ENCODE peak calls at places on chromosomes 7 and 10, in five cellular contexts. D, W, B, U and I are unnamed samples.

GRCh38 chr7:1702652-1703051 is 32.6 kb downstream of the ELFN1 start:
- DNase-seq in D (no peak), B (no peak), W (peak), U (no peak), I (no peak)

GRCh38 chr10:43648083-43648391 is 644 bp downstream of the ZNF32 start:
- DNase-seq in B (no peak), U (peak), W (no peak), D (no peak), I (no peak)

GRCh38 chr10:21687197-21687993 is 153.4 kb downstream of the MLLT10 start:
- DNase-seq in B (no peak), D (no peak), U (peak), W (no peak), I (no peak)

GRCh38 chr7:109354552-109354951 is 784.9 kb downstream of the DNAJB9 start:
- DNase-seq in D (no peak), B (no peak), U (no peak), W (no peak), I (no peak)

GRCh38 chr10:85918371-85918770 is 448.2 kb downstream of the GRID1 start:
- DNase-seq in W (no peak), B (no peak), U (no peak), D (no peak), I (no peak)

GRCh38 chr7:149458235-149458634 is 2.6 kb downstream of the ZNF777 start:
- DNase-seq in D (no peak), W (no peak), U (peak), B (no peak), I (no peak)

GRCh38 chr10:90461437-90462155 is 396.2 kb downstream of the HTR7 start:
- DNase-seq in B (no peak), D (no peak), W (no peak), U (no peak), I (no peak)

GRCh38 chr7:149071641-149072437 is 18.7 kb downstream of the ZNF786 start:
- DNase-seq in W (peak), U (peak), B (no peak), D (no peak), I (peak)

GRCh38 chr10:85593226-85593625 is 773.4 kb downstream of the GRID1 start:
- DNase-seq in D (no peak), B (no peak), U (no peak), W (no peak), I (no peak)

GRCh38 chr10:58791137-58791536 is 278.5 kb downstream of the BICC1 start:
- DNase-seq in B (no peak), U (no peak), W (no peak), D (no peak), I (no peak)

GRCh38 chr7:75979361-75980125 is 14.9 kb downstream of the TMEM120A start:
- DNase-seq in B (no peak), W (peak), D (no peak), U (no peak), I (no peak)

GRCh38 chr7:93011351-93012294 is 106.2 kb downstream of the SAMD9 start:
- DNase-seq in B (no peak), U (no peak), W (no peak), D (no peak), I (no peak)

GRCh38 chr10:52644678-52645434 is 127.7 kb downstream of the MBL2 start:
- DNase-seq in D (no peak), U (peak), B (peak), W (peak), I (peak)

GRCh38 chr7:151840088-151840910 is 36.6 kb downstream of the PRKAG2 start:
- DNase-seq in D (no peak), W (no peak), U (no peak), B (no peak), I (no peak)

GRCh38 chr10:43122096-43122495 is 16.1 kb upstream of the CSGALNACT2 start:
- DNase-seq in B (no peak), D (no peak), W (no peak), U (no peak), I (no peak)

GRCh38 chr10:44864637-44865288 is 46.4 kb upstream of the TMEM72 start:
- DNase-seq in U (peak), B (peak), D (peak), W (peak), I (peak)

GRCh38 chr7:139451638-139452037 is 31.8 kb downstream of the KLRG2 start:
- DNase-seq in U (peak), B (no peak), D (no peak), W (no peak), I (no peak)

GRCh38 chr7:1232103-1232466 is 587 bp upstream of the UNCX start:
- DNase-seq in B (no peak), W (no peak), U (no peak), D (no peak), I (no peak)

GRCh38 chr7:23014681-23015080 is 751 bp upstream of the HYCC1 start:
- DNase-seq in B (no peak), D (no peak), U (no peak), W (no peak), I (no peak)

GRCh38 chr7:6416516-6417145 is 31.1 kb downstream of the DAGLB start:
- DNase-seq in U (no peak), B (peak), W (peak), D (no peak), I (no peak)

GRCh38 chr10:120396228-120396627 is 60.8 kb upstream of the PLPP4 start:
- DNase-seq in U (no peak), W (no peak), D (no peak), B (no peak), I (no peak)

GRCh38 chr7:134630890-134631289 is 15.8 kb upstream of the BPGM start:
- DNase-seq in D (no peak), B (no peak), W (no peak), U (no peak), I (no peak)

GRCh38 chr7:157873664-157874063 is 536.9 kb downstream of the DNAJB6 start:
- DNase-seq in B (no peak), W (no peak), U (no peak), D (no peak), I (no peak)

GRCh38 chr7:28106316-28106957 is 74.2 kb downstream of the JAZF1 start:
- DNase-seq in D (no peak), B (no peak), U (no peak), W (no peak), I (no peak)

GRCh38 chr10:11625019-11625735 is 13.7 kb upstream of the USP6NL start:
- DNase-seq in W (no peak), D (peak), U (no peak), B (no peak), I (no peak)

DNA sequence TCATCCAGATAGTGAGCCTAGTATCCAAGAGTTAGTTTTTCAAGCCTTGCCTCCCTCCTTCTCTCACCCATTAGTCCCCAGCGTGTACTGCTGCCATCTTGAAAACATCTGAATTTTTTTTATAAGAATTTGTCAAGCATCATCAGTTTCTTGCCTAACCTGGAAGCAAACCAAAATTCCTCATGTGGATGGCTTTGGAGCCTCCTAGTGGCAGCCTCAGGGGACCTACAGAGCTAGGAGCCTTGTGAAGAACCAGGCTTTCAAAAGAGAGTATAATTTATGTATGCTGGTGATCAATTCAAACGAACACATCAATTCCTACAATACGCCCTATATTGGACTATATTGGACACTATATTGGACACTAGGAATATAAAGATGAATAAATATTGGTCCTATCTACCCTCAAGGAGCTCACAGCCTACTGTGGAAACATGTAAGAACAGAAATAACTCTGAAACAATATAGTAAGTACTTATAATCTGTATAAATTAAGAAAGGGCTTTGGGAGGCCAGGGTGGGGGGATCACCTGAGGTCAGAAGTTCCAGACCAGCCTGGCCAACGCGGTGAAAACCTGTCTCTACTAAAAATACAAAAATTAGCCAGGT is 63.4 kb downstream of the HPSE2 start:
- DNase-seq in D (no peak), U (peak), W (peak), B (peak), I (peak)
- TF ChIP-seq ZBTB33 in D (no peak), U (no peak), W (no peak), B (no peak), I (no peak)

GRCh38 chr7:51226042-51226755 is 90.4 kb downstream of the COBL start:
- DNase-seq in D (no peak), B (no peak), U (no peak), W (no peak), I (no peak)

GRCh38 chr7:51220226-51220625 is 96.4 kb downstream of the COBL start:
- DNase-seq in W (no peak), D (no peak), U (no peak), B (no peak), I (no peak)

GRCh38 chr7:51224811-51225581 is 91.6 kb downstream of the COBL start:
- DNase-seq in B (peak), W (no peak), D (no peak), U (peak), I (peak)

GRCh38 chr7:51222916-51223315 is 93.7 kb downstream of the COBL start:
- DNase-seq in D (no peak), W (no peak), U (no peak), B (no peak), I (no peak)

DNA sequence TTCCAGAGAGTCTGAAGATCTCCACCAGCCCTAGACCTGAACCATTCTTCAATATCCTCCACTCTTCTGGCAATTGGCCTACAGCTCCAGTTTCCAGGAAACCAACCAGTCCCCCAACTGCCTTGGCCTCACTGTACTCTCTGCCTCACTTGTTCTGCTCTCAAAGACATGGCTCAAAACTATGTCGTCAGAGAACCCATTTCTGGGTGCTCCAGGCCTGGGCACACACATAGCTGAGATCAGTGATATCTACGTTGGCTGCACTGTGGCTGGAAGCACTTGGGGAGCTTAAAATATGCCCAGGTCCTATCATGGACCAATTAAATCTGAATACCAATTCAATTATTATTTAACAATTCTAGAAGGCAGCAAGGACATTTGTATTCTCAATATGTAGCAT is 93.1 kb downstream of the COBL start:
- DNase-seq in U (no peak), W (no peak), D (no peak), B (no peak), I (no peak)
- TF ChIP-seq ZBTB33 in U (no peak), W (no peak), D (no peak), B (no peak), I (no peak)

GRCh38 chr7:19558527-19558926 is 150.3 kb downstream of the POLR1F start:
- DNase-seq in U (no peak), W (no peak), D (no peak), B (no peak), I (no peak)
- TF ChIP-seq ZBTB33 in U (no peak), W (no peak), D (no peak), B (no peak), I (no peak)

GRCh38 chr10:124722812-124723783 is 21.1 kb downstream of the FAM53B start:
- DNase-seq in U (peak), D (peak), B (no peak), W (no peak), I (no peak)

GRCh38 chr10:124724279-124725027 is 19.7 kb downstream of the FAM53B start:
- DNase-seq in D (no peak), W (no peak), B (peak), U (no peak), I (no peak)

GRCh38 chr10:124725171-124725631 is 19.0 kb downstream of the FAM53B start:
- DNase-seq in W (no peak), B (no peak), D (no peak), U (no peak), I (no peak)

GRCh38 chr10:124725791-124726190 is 18.4 kb downstream of the FAM53B start:
- DNase-seq in D (no peak), U (no peak), B (no peak), W (no peak), I (no peak)

DNA sequence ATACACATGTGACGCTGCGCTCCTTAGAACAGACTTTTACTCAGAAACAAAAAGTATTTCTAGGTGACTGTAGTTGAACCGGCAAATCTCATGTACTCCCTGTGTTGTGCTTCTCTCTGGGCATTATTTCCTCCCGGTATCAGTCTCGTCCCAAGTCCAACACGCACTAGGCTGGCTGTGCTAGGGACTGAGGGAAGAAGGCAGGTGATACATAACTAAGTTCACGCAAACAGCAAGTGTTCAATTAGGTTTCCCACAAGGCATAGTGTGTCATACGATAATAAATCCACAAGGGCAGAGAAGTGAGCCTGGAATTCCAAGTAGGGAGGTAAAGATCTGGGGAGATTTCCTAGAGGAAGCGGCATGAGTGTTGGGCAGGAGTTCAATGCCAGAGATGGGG is 20.4 kb downstream of the FAM53B start:
- DNase-seq in B (no peak), D (no peak), U (no peak), W (no peak), I (no peak)
- TF ChIP-seq ZBTB33 in B (no peak), D (no peak), U (no peak), W (no peak), I (no peak)

GRCh38 chr7:106732045-106732444 is 71.1 kb upstream of the CCDC71L start:
- DNase-seq in U (peak), W (no peak), B (no peak), D (no peak), I (no peak)

GRCh38 chr7:106735637-106736036 is 74.7 kb upstream of the CCDC71L start:
- DNase-seq in B (no peak), D (no peak), U (no peak), W (no peak), I (no peak)

GRCh38 chr7:106737202-106737562 is 76.2 kb upstream of the CCDC71L start:
- DNase-seq in W (no peak), U (peak), B (no peak), D (no peak), I (no peak)

GRCh38 chr7:106736123-106736507 is 75.2 kb upstream of the CCDC71L start:
- DNase-seq in U (no peak), B (no peak), D (no peak), W (no peak), I (no peak)

DNA sequence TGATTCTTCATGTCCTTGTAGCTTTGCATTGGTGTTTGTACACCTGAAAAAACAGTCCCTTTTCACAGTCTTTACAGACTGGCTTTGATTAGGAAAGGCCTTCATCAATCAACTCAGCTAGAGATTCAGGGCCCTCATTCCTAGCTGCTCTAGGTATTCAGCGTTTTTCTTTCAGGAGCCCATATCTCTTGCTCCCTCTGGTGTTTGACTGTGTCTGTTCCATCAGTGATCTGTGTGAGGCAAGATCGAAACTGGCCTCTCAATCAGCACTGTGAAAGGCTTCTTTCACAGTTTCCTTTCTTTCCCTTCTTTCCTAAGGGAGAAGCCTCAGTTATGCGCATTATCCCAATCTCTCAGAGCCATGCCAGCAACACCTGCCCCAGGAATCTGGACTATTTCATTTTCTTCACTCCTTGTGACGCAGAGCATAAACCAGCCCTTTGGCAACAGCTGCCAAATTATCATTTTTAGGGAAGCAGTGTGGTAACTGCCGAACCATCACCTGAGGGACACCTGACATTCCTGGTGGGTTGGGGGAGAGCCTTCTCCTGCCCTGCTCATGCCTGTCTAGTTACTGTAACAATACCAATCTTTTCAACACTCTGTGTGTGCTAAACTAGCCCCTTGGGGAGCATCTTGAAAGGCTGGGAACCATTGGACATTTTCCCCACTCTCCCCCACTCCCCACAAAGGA is 75.7 kb upstream of the CCDC71L start:
- DNase-seq in D (peak), U (peak), B (peak), W (peak), I (peak)
- TF ChIP-seq ZBTB33 in D (no peak), U (no peak), B (no peak), W (no peak), I (no peak)

GRCh38 chr10:103593022-103593570 is 99.6 kb downstream of the NEURL1 start:
- DNase-seq in U (no peak), D (no peak), W (no peak), B (no peak), I (no peak)

GRCh38 chr10:103594326-103594725 is 100.8 kb downstream of the NEURL1 start:
- DNase-seq in B (no peak), U (no peak), D (no peak), W (no peak), I (no peak)

GRCh38 chr10:103598654-103599115 is 105.2 kb downstream of the NEURL1 start:
- DNase-seq in B (peak), W (peak), D (no peak), U (peak), I (peak)

GRCh38 chr10:103599211-103599610 is 105.7 kb downstream of the NEURL1 start:
- DNase-seq in U (no peak), B (no peak), D (no peak), W (no peak), I (no peak)

DNA sequence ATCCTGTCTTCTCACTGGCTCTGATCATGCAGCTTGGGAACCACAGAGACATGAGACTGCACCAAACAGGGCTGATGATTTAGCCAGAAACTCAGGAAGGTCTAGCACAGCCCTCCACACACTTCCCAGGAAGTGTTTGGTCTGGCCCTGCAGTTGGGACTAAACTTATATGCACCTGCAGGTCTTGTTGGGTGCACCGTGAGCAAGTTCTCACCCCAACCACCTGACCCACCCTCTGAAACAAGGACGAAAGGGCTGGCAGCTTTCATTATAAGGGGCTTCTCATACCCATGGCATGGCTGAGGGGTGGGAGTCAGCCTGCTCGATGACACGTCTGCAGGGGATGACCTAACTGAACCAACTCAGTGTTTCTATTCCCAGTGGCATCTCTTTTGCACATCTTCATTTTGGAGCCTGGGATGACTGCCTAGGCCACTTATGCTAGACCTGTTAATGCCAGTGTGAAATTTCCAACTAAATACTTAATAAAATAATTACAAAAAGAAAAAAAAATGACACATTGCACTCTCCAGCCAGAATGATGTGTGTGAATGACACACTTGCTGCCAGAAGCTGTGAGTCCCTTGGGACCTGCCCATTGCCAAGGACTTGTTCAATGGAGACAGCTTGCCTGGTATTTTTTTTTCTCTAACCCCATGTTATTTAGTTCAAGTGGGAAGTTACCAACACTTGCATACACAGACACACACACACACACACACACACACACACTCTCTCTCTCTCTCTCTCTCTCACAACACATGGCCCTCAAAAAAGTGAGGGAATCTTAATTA is 102.6 kb downstream of the NEURL1 start:
- DNase-seq in D (no peak), B (no peak), U (no peak), W (no peak), I (no peak)
- TF ChIP-seq ZBTB33 in D (no peak), B (no peak), U (no peak), W (no peak), I (no peak)